ENCODE peak calls at places on chromosome 14, in six cellular contexts. N, Y, X, Z, K and V are unnamed samples. For H3K79me1, the result is how much of the 10 kb centered on the place peaks cover.

GRCh38 chr14:21039059-21039422 is 3.1 kb upstream of the RNASE7 start:
- DNase-seq in N (no peak), Z (peak), Y (peak), X (no peak), K (peak), V (peak)

GRCh38 chr14:34931206-34931605 is 51.6 kb upstream of the SRP54 start:
- DNase-seq in X (no peak), K (no peak), Y (no peak), Z (peak), N (no peak), V (no peak)

GRCh38 chr14:34436118-34436905 is 25.7 kb downstream of the SPTSSA start:
- DNase-seq in Z (peak), N (no peak), Y (no peak), K (no peak), X (no peak), V (peak)

GRCh38 chr14:102777711-102778615 is 714 bp downstream of the TRAF3 start:
- DNase-seq in Z (peak), Y (no peak), K (peak), X (no peak), N (no peak), V (peak)

GRCh38 chr14:74038015-74038859 is 19.1 kb downstream of the BBOF1 start:
- DNase-seq in X (peak), Y (peak), Z (peak), N (no peak), K (no peak), V (peak)

GRCh38 chr14:90140298-90140955 is 78.6 kb downstream of the KCNK13 start:
- DNase-seq in X (no peak), Z (peak), Y (peak), N (no peak), K (no peak), V (peak)

GRCh38 chr14:52906141-52906601 is 44.7 kb downstream of the FERMT2 start:
- DNase-seq in Y (no peak), K (no peak), X (no peak), N (no peak), Z (peak), V (peak)

GRCh38 chr14:92677087-92677668 is 71.2 kb downstream of the LGMN start:
- DNase-seq in X (no peak), Z (no peak), Y (no peak), K (no peak), N (no peak), V (no peak)

GRCh38 chr14:34951286-34951685 is 31.5 kb upstream of the SRP54 start:
- DNase-seq in X (no peak), N (no peak), K (no peak), Z (peak), Y (no peak), V (no peak)

GRCh38 chr14:73728106-73729014 is 14.2 kb upstream of the PNMA1 start:
- DNase-seq in N (peak), Z (peak), Y (peak), X (peak), K (peak), V (peak)

GRCh38 chr14:65074449-65075155 is 27.7 kb downstream of the MAX start:
- DNase-seq in Y (no peak), K (no peak), N (no peak), X (no peak), Z (no peak), V (no peak)

GRCh38 chr14:58815781-58816297 is 178.1 kb downstream of the DACT1 start:
- DNase-seq in Y (no peak), N (no peak), X (no peak), Z (no peak), K (no peak), V (no peak)

GRCh38 chr14:76348898-76349297 is 27.0 kb upstream of the ESRRB start:
- DNase-seq in X (peak), N (peak), Z (peak), K (peak), Y (peak), V (peak)

GRCh38 chr14:49702725-49703124 is 9.8 kb downstream of the KLHDC1 start:
- DNase-seq in K (no peak), Y (no peak), Z (no peak), N (no peak), X (no peak), V (no peak)

GRCh38 chr14:93527076-93527692 is 96.4 kb downstream of the UNC79 start:
- DNase-seq in X (no peak), N (no peak), Z (no peak), Y (no peak), K (no peak), V (no peak)

GRCh38 chr14:98292191-98292590 is 979.8 kb downstream of the BCL11B start:
- DNase-seq in K (no peak), N (no peak), Z (no peak), X (no peak), Y (no peak), V (no peak)

GRCh38 chr14:45261209-45261608 is 8.2 kb upstream of the MIS18BP1 start:
- DNase-seq in X (no peak), K (no peak), Z (peak), Y (no peak), N (no peak), V (peak)

GRCh38 chr14:91901449-91902250 is 34.3 kb upstream of the TC2N start:
- DNase-seq in X (no peak), Y (no peak), K (no peak), Z (no peak), N (no peak), V (no peak)

GRCh38 chr14:56216631-56217379 is 98.6 kb downstream of the PELI2 start:
- DNase-seq in N (no peak), K (no peak), X (no peak), Y (no peak), Z (peak), V (peak)

GRCh38 chr14:91330111-91330696 is 85.7 kb upstream of the GPR68 start:
- DNase-seq in X (no peak), K (no peak), Z (no peak), Y (no peak), N (no peak), V (no peak)

GRCh38 chr14:90566481-90566880 is 169.7 kb downstream of the CALM1 start:
- DNase-seq in Z (no peak), Y (no peak), K (no peak), X (no peak), N (no peak), V (no peak)

GRCh38 chr14:84458881-84459280 is 1071.1 kb upstream of the FLRT2 start:
- DNase-seq in Z (no peak), N (no peak), X (no peak), Y (no peak), K (no peak), V (no peak)

GRCh38 chr14:22545842-22546721 is 42.9 kb downstream of the DAD1 start:
- DNase-seq in Y (peak), X (no peak), K (no peak), N (no peak), Z (peak), V (peak)

GRCh38 chr14:30541318-30541717 is 17.6 kb upstream of the G2E3 start:
- DNase-seq in Y (no peak), X (no peak), Z (no peak), N (no peak), K (no peak), V (no peak)

GRCh38 chr14:54354096-54354495 is 42.7 kb upstream of the CDKN3 start:
- DNase-seq in X (no peak), Z (no peak), Y (no peak), N (no peak), K (no peak), V (no peak)

GRCh38 chr14:25150934-25151790 is 101.2 kb upstream of the STXBP6 start:
- DNase-seq in X (no peak), Y (peak), K (no peak), Z (peak), N (no peak), V (peak)

GRCh38 chr14:102655154-102655553 is 62.7 kb downstream of the RCOR1 start:
- DNase-seq in N (no peak), X (no peak), Y (peak), K (no peak), Z (peak), V (peak)

GRCh38 chr14:57078054-57078453 is 190.7 kb downstream of the EXOC5 start:
- DNase-seq in Z (no peak), N (no peak), X (no peak), K (no peak), Y (no peak), V (no peak)

GRCh38 chr14:94998702-94999101 is 158.6 kb downstream of the DICER1 start:
- DNase-seq in X (no peak), N (peak), K (peak), Y (no peak), Z (no peak), V (no peak)

GRCh38 chr14:101350710-101351109 is 210.6 kb upstream of the DIO3 start:
- DNase-seq in N (no peak), Z (no peak), Y (no peak), K (no peak), X (no peak), V (no peak)

GRCh38 chr14:54881761-54882401 is 20.7 kb downstream of the GCH1 start:
- DNase-seq in N (no peak), K (no peak), Y (no peak), Z (peak), X (no peak), V (peak)

GRCh38 chr14:66345986-66346385 is 140.2 kb upstream of the CCDC196 start:
- DNase-seq in Y (peak), N (no peak), X (no peak), K (no peak), Z (no peak), V (no peak)

GRCh38 chr14:106556665-106557289 is 1030.4 kb downstream of the TMEM121 start:
- DNase-seq in Z (no peak), Y (no peak), K (no peak), X (no peak), N (no peak), V (no peak)

GRCh38 chr14:105136401-105137322 is 31.9 kb downstream of the JAG2 start:
- DNase-seq in N (no peak), Z (no peak), K (peak), X (no peak), Y (no peak), V (no peak)

GRCh38 chr14:105137481-105138020 is 31.0 kb downstream of the JAG2 start:
- DNase-seq in K (peak), X (no peak), Z (no peak), N (no peak), Y (no peak), V (no peak)

GRCh38 chr14:105135700-105136395 is 32.7 kb downstream of the JAG2 start:
- DNase-seq in X (no peak), Z (no peak), K (no peak), N (no peak), Y (no peak), V (no peak)

GRCh38 chr14:105131241-105131640 is 37.3 kb downstream of the JAG2 start:
- DNase-seq in N (no peak), X (no peak), Y (no peak), K (no peak), Z (no peak), V (no peak)

GRCh38 chr14:105132921-105133320 is 35.7 kb downstream of the JAG2 start:
- DNase-seq in Y (no peak), K (no peak), X (no peak), N (no peak), Z (no peak), V (no peak)
- H3K9ac ChIP-seq in Y (no peak), K (no peak), X (no peak), N (no peak), Z (no peak), V (no peak)

DNA sequence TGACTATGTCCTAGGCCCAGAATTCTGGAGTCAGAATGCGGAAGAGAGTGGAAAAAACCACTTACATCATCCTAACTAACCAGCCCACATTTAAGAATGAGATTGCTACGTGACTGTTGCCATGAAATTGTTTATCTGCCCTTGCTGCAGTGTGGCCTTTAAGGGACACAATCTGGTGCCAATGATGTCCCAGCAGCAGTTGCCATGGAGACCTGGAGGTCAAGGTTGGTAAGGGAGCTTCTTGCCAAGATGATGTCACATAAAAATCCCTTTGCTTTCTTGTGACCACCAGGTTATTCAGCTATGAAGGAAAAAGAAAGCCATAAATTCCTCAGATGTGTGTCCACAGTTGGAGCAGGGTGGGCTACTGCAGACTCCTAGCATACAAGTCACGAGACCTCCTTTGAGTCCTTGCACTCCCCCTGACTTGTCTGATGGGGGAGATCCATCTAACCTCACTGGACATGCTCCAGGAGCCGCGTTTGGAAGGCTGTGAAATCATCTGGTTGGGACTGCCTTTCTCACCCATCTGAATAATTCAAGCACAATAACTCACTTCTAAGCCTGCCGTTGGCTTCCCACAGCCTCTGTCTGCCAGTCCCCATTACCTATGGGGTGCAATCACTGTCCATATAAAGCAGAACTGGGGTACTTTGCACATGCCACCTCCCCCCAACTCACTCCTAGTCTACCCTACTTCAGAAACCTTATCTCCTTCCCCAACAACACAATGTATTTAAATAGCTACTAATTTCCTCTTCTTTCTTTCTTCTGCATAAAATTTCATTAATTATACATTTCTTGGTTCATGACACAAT is 165.6 kb downstream of the ZFP36L1 start:
- DNase-seq in N (no peak), X (no peak), K (no peak), Y (peak), Z (no peak), V (peak)
- H3K79me1 ChIP-seq in N (under half), X (under half), K (under half), Y (under half), Z (under half), V (under half)

GRCh38 chr14:32027255-32027939 is 49.7 kb upstream of the ARHGAP5 start:
- DNase-seq in X (no peak), Y (no peak), Z (peak), K (no peak), N (no peak), V (peak)
- H3K9ac ChIP-seq in X (no peak), Y (no peak), Z (no peak), K (no peak), N (no peak), V (no peak)

GRCh38 chr14:68668028-68668427 is 124.8 kb downstream of the ZFP36L1 start:
- DNase-seq in K (no peak), X (no peak), Y (no peak), Z (no peak), N (no peak), V (no peak)
- H3K79me1 ChIP-seq in K (under half), X (under half), Y (under half), Z (under half), N (under half), V (under half)

GRCh38 chr14:60658909-60659585 is 9.8 kb upstream of the SIX1 start:
- DNase-seq in K (no peak), Z (peak), N (no peak), Y (no peak), X (peak), V (no peak)

GRCh38 chr14:60655898-60656754 is 6.8 kb upstream of the SIX1 start:
- DNase-seq in Y (peak), N (no peak), X (peak), Z (peak), K (peak), V (peak)

GRCh38 chr14:60656755-60657608 is 7.7 kb upstream of the SIX1 start:
- DNase-seq in K (peak), N (no peak), X (peak), Z (peak), Y (peak), V (peak)

GRCh38 chr14:60658116-60658515 is 8.8 kb upstream of the SIX1 start:
- DNase-seq in K (peak), X (no peak), Y (peak), Z (no peak), N (no peak), V (no peak)

DNA sequence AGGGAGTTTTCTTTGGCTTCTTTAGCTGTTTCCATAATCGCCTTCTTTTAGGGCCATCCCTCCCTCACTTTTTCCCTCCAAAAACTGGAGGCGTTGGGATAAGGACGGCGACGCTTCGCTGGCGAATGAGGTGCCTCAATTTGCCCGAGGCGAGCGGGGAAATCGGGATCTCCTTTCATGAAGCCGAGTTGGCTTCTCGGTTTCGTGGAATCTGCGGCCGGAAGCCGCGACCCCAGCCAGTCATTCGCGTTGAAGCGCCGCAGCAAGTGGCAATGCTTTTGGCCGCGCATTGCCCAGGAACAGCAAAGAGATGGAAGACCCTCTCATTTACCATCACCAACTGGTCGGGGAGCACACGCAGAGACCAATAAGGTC is 8.3 kb upstream of the SIX1 start:
- DNase-seq in K (peak), X (peak), N (no peak), Y (peak), Z (no peak), V (no peak)
- H3K9ac ChIP-seq in K (peak), X (peak), N (peak), Y (peak), Z (peak), V (peak)

GRCh38 chr14:96105089-96105920 is 66.1 kb downstream of the C14orf132 start:
- DNase-seq in X (no peak), Y (no peak), Z (no peak), N (no peak), K (no peak), V (no peak)

GRCh38 chr14:96103560-96104460 is 64.6 kb downstream of the C14orf132 start:
- DNase-seq in Z (no peak), K (no peak), Y (no peak), N (no peak), X (no peak), V (no peak)

GRCh38 chr14:96104469-96105057 is 65.4 kb downstream of the C14orf132 start:
- DNase-seq in K (no peak), X (no peak), Y (no peak), N (no peak), Z (peak), V (peak)

GRCh38 chr14:96106891-96107290 is 67.7 kb downstream of the C14orf132 start:
- DNase-seq in K (no peak), Z (no peak), Y (no peak), N (no peak), X (no peak), V (no peak)

DNA sequence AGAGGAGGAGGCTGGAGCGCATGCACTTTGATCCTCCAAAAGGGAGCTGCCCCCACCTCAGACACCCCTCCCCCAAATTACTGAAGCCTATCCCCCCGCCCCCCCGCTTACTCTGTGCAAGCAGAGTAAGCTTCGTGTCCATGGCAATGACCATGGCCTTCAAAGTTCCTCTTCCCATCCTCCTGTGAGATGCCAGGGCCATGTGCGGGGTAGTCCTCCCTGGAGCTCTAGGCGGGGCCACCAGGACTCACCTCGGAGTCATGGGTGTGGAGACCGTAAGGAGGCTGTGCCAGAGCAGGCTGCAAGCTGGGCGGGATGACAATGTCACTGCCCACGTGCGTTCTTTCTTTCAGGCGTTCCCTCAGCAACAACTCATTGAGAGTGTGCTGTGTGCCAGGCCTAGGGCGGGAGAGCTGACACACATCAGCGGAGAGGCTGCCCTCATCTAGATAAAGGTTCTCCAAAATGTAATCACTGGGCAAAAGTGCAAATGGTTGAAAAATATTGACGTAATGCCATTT is 66.8 kb downstream of the C14orf132 start:
- DNase-seq in Z (no peak), Y (no peak), K (no peak), N (no peak), X (no peak), V (no peak)
- H3K79me1 ChIP-seq in Z (under half), Y (under half), K (under half), N (under half), X (under half), V (under half)

DNA sequence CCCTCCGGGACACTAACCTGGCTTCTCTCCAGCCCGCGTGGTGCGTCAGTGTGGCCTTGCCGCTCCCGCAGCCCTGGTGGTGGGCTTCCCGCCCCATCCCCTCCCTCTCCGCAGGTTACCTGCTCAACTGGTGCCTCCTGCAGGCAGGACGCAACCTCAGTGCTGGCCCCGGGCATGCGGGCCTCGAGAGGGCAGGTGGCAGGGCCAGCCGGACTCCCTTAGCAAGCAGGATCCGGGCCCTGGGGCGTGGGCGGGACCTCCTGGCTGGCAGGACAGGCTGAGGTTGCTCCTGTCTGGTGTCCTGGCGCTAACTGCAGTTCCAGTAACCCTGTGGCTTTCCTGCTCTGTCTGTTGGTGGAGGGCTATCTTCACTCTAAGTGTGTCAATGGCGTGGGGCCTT is 8.6 kb upstream of the ADSS1 start:
- DNase-seq in N (no peak), K (no peak), X (no peak), Y (no peak), Z (no peak), V (no peak)
- H3K9ac ChIP-seq in N (no peak), K (no peak), X (no peak), Y (no peak), Z (no peak), V (no peak)

GRCh38 chr14:99576761-99577705 is 27.0 kb downstream of the CCDC85C start:
- DNase-seq in K (no peak), Y (no peak), N (no peak), X (no peak), Z (no peak), V (no peak)
- H3K79me1 ChIP-seq in K (under half), Y (under half), N (under half), X (under half), Z (half or more), V (under half)